ENCODE peak calls at places on chromosomes 5 and 9, in eight cellular contexts. X, E, C, P, N, G, M and F are unnamed samples.

GRCh38 chr9:95018099-95018927 is 291.8 kb downstream of the AOPEP start:
- DNase-seq in N (no peak), C (no peak), M (peak), P (no peak), X (no peak), G (no peak), E (peak), F (no peak)

GRCh38 chr5:133840168-133840567 is 128.3 kb downstream of the C5orf15 start:
- DNase-seq in G (no peak), N (no peak), X (no peak), C (no peak), M (no peak), P (no peak), E (no peak), F (no peak)

GRCh38 chr9:5832093-5832542 is 799 bp downstream of the ERMP1 start:
- DNase-seq in P (no peak), E (no peak), C (no peak), G (no peak), N (no peak), M (no peak), X (no peak), F (no peak)

GRCh38 chr9:6014668-6015270 is 655 bp downstream of the RANBP6 start:
- DNase-seq in G (no peak), E (peak), P (no peak), N (no peak), C (no peak), M (no peak), X (no peak), F (no peak)

GRCh38 chr5:157520911-157521703 is 54.5 kb downstream of the ADAM19 start:
- DNase-seq in M (no peak), X (no peak), C (no peak), N (no peak), G (no peak), E (no peak), P (peak), F (no peak)

GRCh38 chr5:132413567-132413966 is 44.1 kb downstream of the SLC22A5 start:
- DNase-seq in G (peak), E (no peak), C (no peak), M (no peak), N (no peak), P (no peak), X (no peak), F (no peak)

GRCh38 chr9:38154501-38155421 is 85.7 kb upstream of the SHB start:
- DNase-seq in X (no peak), C (no peak), G (no peak), M (peak), N (no peak), P (no peak), E (no peak), F (no peak)

GRCh38 chr9:32663741-32664140 is 28.3 kb upstream of the TAF1L start:
- DNase-seq in C (no peak), N (no peak), X (no peak), P (no peak), E (no peak), G (no peak), M (no peak), F (no peak)

GRCh38 chr9:94135222-94135621 is 51.0 kb downstream of the PTPDC1 start:
- DNase-seq in G (no peak), X (no peak), P (no peak), C (no peak), M (peak), N (no peak), E (peak), F (no peak)

GRCh38 chr5:72451771-72452505 is 55.3 kb downstream of the ZNF366 start:
- DNase-seq in M (peak), G (peak), N (peak), X (peak), C (no peak), E (peak), P (peak), F (no peak)

GRCh38 chr9:127074561-127075548 is 47.6 kb downstream of the ANGPTL2 start:
- DNase-seq in G (no peak), M (peak), E (no peak), N (no peak), X (no peak), P (peak), C (no peak), F (no peak)

GRCh38 chr5:135038202-135038828 is 4.3 kb upstream of the PITX1 start:
- DNase-seq in G (no peak), P (no peak), M (no peak), E (no peak), C (no peak), X (no peak), N (no peak), F (no peak)

GRCh38 chr9:121267689-121268597 is at the start of gene GSN:
- DNase-seq in P (peak), C (peak), M (peak), G (peak), X (peak), E (no peak), N (no peak), F (peak)

GRCh38 chr5:98774192-98775046 is 956 bp downstream of the RGMB start:
- DNase-seq in C (peak), E (no peak), X (peak), N (no peak), G (peak), M (peak), P (peak), F (peak)

GRCh38 chr5:54229041-54229780 is 81.2 kb downstream of the ARL15 start:
- DNase-seq in N (no peak), X (peak), C (peak), M (peak), E (no peak), P (peak), G (peak), F (peak)

GRCh38 chr5:141135718-141136266 is 786 bp downstream of the PCDHB5 start:
- DNase-seq in G (no peak), C (no peak), X (no peak), M (no peak), N (no peak), E (no peak), P (no peak), F (no peak)

GRCh38 chr5:141135030-141135717 is at the start of gene PCDHB5:
- DNase-seq in N (no peak), P (no peak), C (no peak), G (no peak), X (no peak), M (no peak), E (no peak), F (no peak)
- TF ChIP-seq CTCF in N (no peak), P (no peak), C (no peak), G (no peak), X (no peak), M (no peak), E (peak), F (no peak)

GRCh38 chr9:2066312-2067273 is 51.4 kb downstream of the SMARCA2 start:
- DNase-seq in N (no peak), M (no peak), P (no peak), X (no peak), C (no peak), G (no peak), E (no peak), F (no peak)
- TF ChIP-seq CTCF in N (no peak), M (no peak), P (no peak), X (no peak), C (peak), G (no peak), E (no peak), F (no peak)

GRCh38 chr9:137286980-137287383 is 9.5 kb downstream of the TOR4A start:
- DNase-seq in X (peak), M (no peak), C (no peak), G (peak), E (no peak), N (no peak), P (peak), F (no peak)
- TF ChIP-seq CTCF in X (no peak), M (no peak), C (no peak), G (peak), E (peak), N (peak), P (peak), F (no peak)

GRCh38 chr5:154802050-154802449 is 46.9 kb downstream of the LARP1 start:
- DNase-seq in N (no peak), G (no peak), C (no peak), E (no peak), M (no peak), X (peak), P (peak), F (no peak)
- TF ChIP-seq CTCF in N (no peak), G (no peak), C (no peak), E (no peak), M (no peak), X (no peak), P (no peak), F (no peak)

GRCh38 chr5:4043135-4043534 is 447.5 kb downstream of the IRX1 start:
- DNase-seq in P (no peak), M (no peak), C (no peak), N (no peak), E (no peak), G (no peak), X (no peak), F (no peak)

GRCh38 chr5:4044881-4045280 is 449.2 kb downstream of the IRX1 start:
- DNase-seq in N (no peak), C (no peak), M (no peak), P (no peak), G (no peak), E (no peak), X (no peak), F (no peak)

GRCh38 chr5:4036861-4037260 is 441.2 kb downstream of the IRX1 start:
- DNase-seq in X (no peak), G (no peak), M (no peak), N (no peak), E (no peak), P (no peak), C (no peak), F (no peak)

GRCh38 chr5:4042311-4042710 is 446.7 kb downstream of the IRX1 start:
- DNase-seq in C (no peak), P (no peak), N (no peak), G (no peak), X (no peak), E (no peak), M (no peak), F (peak)

DNA sequence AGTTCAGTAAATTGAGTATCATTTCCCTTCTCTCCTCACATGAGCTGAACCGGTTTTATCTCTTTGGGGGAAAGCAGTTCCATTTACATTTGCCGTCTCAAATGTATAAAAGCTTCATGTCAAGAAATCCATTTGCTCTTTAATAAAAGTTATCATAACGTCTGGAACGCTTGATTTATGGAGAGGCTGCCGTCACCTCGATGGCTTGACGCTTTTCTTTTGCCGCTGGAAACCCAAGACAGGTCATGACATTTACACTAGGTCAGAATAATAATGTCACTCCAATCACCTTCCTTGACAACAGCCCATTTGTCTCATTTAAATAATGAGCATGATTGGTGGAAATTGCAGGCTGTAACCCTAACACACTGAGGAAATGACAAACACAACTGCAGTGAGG is 443.4 kb downstream of the IRX1 start:
- DNase-seq in C (no peak), N (no peak), X (no peak), E (no peak), M (no peak), G (no peak), P (no peak), F (no peak)
- TF ChIP-seq CTCF in C (no peak), N (no peak), X (no peak), E (no peak), M (no peak), G (no peak), P (no peak), F (no peak)

GRCh38 chr9:130930804-130931349 is 8.2 kb downstream of the FIBCD1 start:
- DNase-seq in N (no peak), G (no peak), E (no peak), X (no peak), M (no peak), P (no peak), C (no peak), F (no peak)

GRCh38 chr9:130934246-130934645 is 4.8 kb downstream of the FIBCD1 start:
- DNase-seq in C (no peak), M (no peak), N (no peak), X (no peak), P (no peak), E (no peak), G (no peak), F (no peak)

GRCh38 chr9:130933114-130934046 is 5.7 kb downstream of the FIBCD1 start:
- DNase-seq in X (no peak), N (no peak), C (no peak), M (no peak), G (no peak), P (no peak), E (no peak), F (no peak)

GRCh38 chr9:130931508-130932150 is 7.4 kb downstream of the FIBCD1 start:
- DNase-seq in E (no peak), N (peak), C (no peak), G (peak), X (no peak), P (no peak), M (no peak), F (no peak)

GRCh38 chr9:130932220-130933069 is 6.6 kb downstream of the FIBCD1 start:
- DNase-seq in G (peak), N (no peak), C (no peak), X (no peak), M (no peak), E (no peak), P (no peak), F (no peak)
- TF ChIP-seq CTCF in G (no peak), N (peak), C (no peak), X (no peak), M (no peak), E (no peak), P (no peak), F (no peak)

GRCh38 chr5:137754236-137754960 is at the start of gene HNRNPA0:
- DNase-seq in X (peak), G (peak), C (peak), M (peak), E (peak), P (peak), N (peak), F (peak)
- TF ChIP-seq CTCF in X (no peak), G (no peak), C (no peak), M (no peak), E (no peak), P (no peak), N (no peak), F (no peak)

DNA sequence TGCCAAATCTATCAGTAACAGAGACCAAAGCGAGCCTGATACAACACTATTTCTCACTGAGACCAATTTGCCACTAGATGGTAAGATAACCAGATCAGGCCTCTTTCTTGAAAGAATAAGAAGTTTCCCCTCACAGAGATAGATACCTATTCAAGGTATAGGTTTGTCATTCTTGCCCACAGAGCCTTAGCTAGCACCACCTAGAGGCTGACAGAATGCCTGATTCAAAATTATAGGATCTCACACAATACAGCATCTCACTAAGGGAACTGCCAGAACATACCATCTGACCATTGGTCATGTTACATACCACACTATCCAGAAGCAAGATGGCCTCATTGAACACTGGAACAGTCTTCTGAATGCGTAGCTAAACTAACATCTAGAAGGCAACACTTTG is 166.6 kb upstream of the HCN1 start:
- DNase-seq in C (no peak), P (no peak), M (no peak), X (no peak), N (no peak), G (no peak), E (no peak), F (no peak)
- TF ChIP-seq CTCF in C (no peak), P (no peak), M (no peak), X (no peak), N (no peak), G (no peak), E (no peak), F (no peak)

GRCh38 chr5:155481182-155481581 is 467.6 kb downstream of the KIF4B start:
- DNase-seq in C (no peak), E (no peak), G (no peak), P (no peak), M (no peak), N (no peak), X (no peak), F (no peak)
- TF ChIP-seq CTCF in C (no peak), E (no peak), G (no peak), P (no peak), M (no peak), N (no peak), X (no peak), F (no peak)

DNA sequence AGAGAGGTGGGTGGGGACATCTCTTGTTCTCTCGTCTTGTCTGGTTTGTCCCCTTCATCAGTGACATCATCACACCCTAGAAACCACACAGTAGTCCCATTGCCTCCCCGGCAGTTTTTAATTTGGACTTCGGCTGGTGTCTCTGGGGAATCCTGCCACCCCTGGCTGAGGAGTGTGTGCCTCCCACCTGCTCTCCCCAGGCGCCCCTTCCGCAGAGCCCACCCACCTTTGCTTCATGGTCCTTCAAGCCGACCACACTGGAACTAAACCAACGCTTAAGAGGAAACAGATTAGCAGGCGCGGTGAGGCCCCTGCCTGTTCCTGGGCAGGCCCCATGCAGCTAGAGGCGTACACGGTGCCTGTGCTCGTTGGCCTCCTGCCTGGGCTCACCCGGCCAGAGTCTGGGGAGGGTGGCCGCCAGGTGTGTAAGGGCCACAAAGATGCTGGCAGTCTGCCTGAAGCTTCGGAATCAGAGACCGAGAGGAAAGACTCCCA is 107.6 kb upstream of the SPRY4 start:
- DNase-seq in M (no peak), G (no peak), P (peak), X (peak), N (no peak), E (no peak), C (no peak), F (peak)
- TF ChIP-seq CTCF in M (no peak), G (no peak), P (no peak), X (no peak), N (no peak), E (no peak), C (no peak), F (no peak)